ENCODE peak calls at places on chromosomes 4 and X, in six cellular contexts. F is GM23248, M is A549, U is heart right ventricle, C is right cardiac atrium, B is OCI-LY7. A is an unnamed sample.

GRCh38 chrX:23334871-23335599 is 386 bp downstream of the PTCHD1 start:
- DNase-seq in B (no peak), C (no peak), U (no peak), M (no peak), F (no peak), A (no peak)

GRCh38 chr4:116531026-116531425 is 554.4 kb downstream of the TRAM1L1 start:
- DNase-seq in M (no peak), U (no peak), C (no peak), B (no peak), F (no peak), A (no peak)

GRCh38 chr4:25020240-25020639 is 10.5 kb downstream of the LGI2 start:
- DNase-seq in F (peak), B (no peak), M (peak), C (no peak), U (no peak), A (no peak)

GRCh38 chr4:10245761-10246160 is 129.2 kb upstream of the WDR1 start:
- DNase-seq in C (no peak), M (no peak), F (no peak), U (no peak), B (no peak), A (no peak)

GRCh38 chr4:126328914-126329313 is 1014.2 kb downstream of the FAT4 start:
- DNase-seq in B (no peak), F (no peak), C (no peak), U (no peak), M (no peak), A (no peak)

GRCh38 chrX:123773258-123773978 is 40.6 kb upstream of the THOC2 start:
- DNase-seq in B (no peak), U (no peak), F (peak), C (no peak), M (no peak), A (no peak)

GRCh38 chr4:25861951-25862410 is 807 bp downstream of the SEL1L3 start:
- DNase-seq in M (peak), C (peak), F (peak), U (peak), B (peak), A (no peak)

GRCh38 chr4:14650127-14650526 is 352.2 kb upstream of the CPEB2 start:
- DNase-seq in U (no peak), M (no peak), C (no peak), B (no peak), F (peak), A (no peak)

GRCh38 chrX:22134681-22135080 is 102.6 kb downstream of the PHEX start:
- DNase-seq in B (no peak), F (peak), U (no peak), M (peak), C (no peak), A (no peak)
- H3K27ac ChIP-seq in B (no peak), F (peak), U (no peak), M (peak), C (no peak), A (no peak)

GRCh38 chr4:6938237-6938636 is 28.6 kb downstream of the TBC1D14 start:
- DNase-seq in U (peak), F (no peak), C (peak), M (no peak), B (peak), A (no peak)
- H3K27ac ChIP-seq in U (no peak), F (no peak), C (no peak), M (no peak), B (no peak), A (peak)

GRCh38 chrX:53080628-53081580 is 1.3 kb upstream of the TSPYL2 start:
- DNase-seq in B (no peak), U (no peak), F (peak), M (no peak), C (peak), A (no peak)
- H3K27ac ChIP-seq in B (no peak), U (peak), F (peak), M (peak), C (peak), A (peak)

GRCh38 chr4:159103406-159104131 is 690 bp downstream of the RAPGEF2 start:
- DNase-seq in U (peak), M (peak), C (peak), B (peak), F (peak), A (peak)
- H3K27ac ChIP-seq in U (peak), M (peak), C (peak), B (no peak), F (peak), A (no peak)

DNA sequence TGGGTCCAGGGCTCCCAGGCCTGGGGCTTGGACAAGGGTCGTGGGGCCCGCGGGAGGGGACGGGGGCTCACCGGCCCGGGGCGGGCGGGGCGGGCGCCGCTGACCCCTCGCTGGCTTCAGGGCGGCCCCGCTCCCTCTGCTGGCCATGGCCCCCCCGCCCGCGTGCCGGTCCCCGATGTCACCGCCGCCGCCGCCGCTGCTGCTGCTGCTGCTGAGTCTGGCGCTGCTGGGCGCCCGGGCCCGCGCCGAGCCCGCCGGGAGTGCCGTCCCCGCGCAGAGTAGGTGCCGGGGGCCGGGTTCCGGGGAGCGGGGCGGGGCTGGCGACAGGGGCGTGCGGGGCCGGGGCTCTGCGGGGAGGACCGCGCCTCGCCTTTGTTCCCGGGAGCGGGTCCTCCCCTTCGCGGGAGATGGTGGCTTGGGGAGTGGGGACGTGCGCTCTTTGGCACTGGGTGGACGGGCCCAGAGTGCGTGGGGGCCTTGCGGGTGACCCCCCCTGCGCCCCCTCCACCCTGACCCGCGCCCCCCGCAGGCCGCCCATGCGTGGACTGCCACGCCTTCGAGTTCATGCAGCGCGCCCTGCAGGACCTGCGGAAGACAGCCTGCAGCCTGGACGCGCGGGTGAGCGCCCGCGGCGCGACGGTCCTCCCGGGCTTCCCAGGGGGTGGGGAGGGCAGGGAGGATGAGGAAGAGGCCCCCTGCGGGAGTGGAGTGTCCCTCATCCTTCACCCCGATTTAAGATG is 16.8 kb upstream of the NAT8L start:
- DNase-seq in U (no peak), B (peak), C (peak), F (peak), M (no peak), A (peak)
- H3K27ac ChIP-seq in U (no peak), B (no peak), C (no peak), F (no peak), M (peak), A (no peak)

DNA sequence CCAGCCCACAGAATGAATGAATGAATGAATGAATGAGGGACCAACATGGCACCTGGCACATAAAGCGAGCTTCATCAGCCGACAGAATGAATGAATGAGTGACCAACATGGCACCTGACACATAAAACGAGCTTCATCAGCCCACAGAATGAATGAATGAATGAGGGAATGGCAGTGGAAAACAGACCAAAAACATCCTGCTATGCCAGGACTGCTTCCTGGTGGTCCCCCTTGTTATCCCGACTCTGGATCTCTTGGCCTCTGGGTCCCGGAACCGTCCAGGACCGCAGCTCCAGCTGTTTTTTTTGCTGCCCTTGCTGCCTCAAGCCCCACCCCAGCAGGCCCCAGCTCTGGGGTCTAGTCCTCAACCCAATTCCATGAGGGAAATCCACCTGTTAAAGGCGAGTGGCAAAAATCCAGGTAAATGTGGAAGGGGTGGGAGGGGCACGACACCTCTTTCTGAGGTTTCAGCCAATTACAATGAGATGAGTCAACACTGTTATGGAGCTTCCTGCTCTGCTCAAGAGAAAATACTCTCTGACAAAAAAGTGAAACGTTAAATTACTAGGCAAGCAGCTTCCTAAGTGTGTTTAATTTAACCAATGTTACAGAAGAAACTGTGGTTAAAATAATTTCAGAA is 72.0 kb upstream of the MTNR1A start:
- DNase-seq in C (no peak), M (no peak), U (no peak), B (no peak), F (peak), A (no peak)
- H3K27ac ChIP-seq in C (no peak), M (no peak), U (no peak), B (no peak), F (no peak), A (no peak)

GRCh38 chrX:21798677-21799219 is 40.7 kb upstream of the MBTPS2 start:
- DNase-seq in U (no peak), M (peak), C (no peak), B (no peak), F (peak), A (no peak)
- H3K27ac ChIP-seq in U (peak), M (no peak), C (peak), B (no peak), F (no peak), A (no peak)

A was measured in CD4-positive, alpha-beta T cell.